ENCODE peak calls at places on chromosomes 13 and 19, in four cellular contexts. W, M, G and K are unnamed samples.

GRCh38 chr13:100365678-100366077 is 222.9 kb downstream of the GGACT start:
- DNase-seq in M (no peak), W (no peak), G (no peak), K (no peak)

GRCh38 chr19:30718728-30719127 is 346.5 kb downstream of the ZNF536 start:
- DNase-seq in W (no peak), G (no peak), M (peak; percentile 78), K (no peak)

GRCh38 chr19:2048104-2048958 is 2.7 kb downstream of the MKNK2 start:
- DNase-seq in W (no peak), M (no peak), G (no peak), K (no peak)

GRCh38 chr13:94163535-94163934 is 315.9 kb downstream of the DCT start:
- DNase-seq in M (no peak), W (no peak), G (no peak), K (no peak)

GRCh38 chr13:25943081-25943480 is 108.7 kb downstream of the SHISA2 start:
- DNase-seq in W (no peak), G (no peak), M (no peak), K (no peak)

GRCh38 chr19:19459707-19460251 is 54.3 kb downstream of the GATAD2A start:
- DNase-seq in W (no peak), G (peak; percentile 51), M (peak; percentile 89), K (no peak)

GRCh38 chr13:105147481-105147880 is 1388.0 kb downstream of the EFNB2 start:
- DNase-seq in M (no peak), W (no peak), G (no peak), K (no peak)

GRCh38 chr13:25085125-25085742 is 10.7 kb upstream of the PABPC3 start:
- DNase-seq in M (no peak), W (no peak), G (no peak), K (no peak)

GRCh38 chr13:64546371-64546770 is 2683.8 kb downstream of the PCDH9 start:
- DNase-seq in M (no peak), W (no peak), G (no peak), K (no peak)

GRCh38 chr13:24985102-24985501 is 110.8 kb upstream of the PABPC3 start:
- DNase-seq in W (no peak), G (no peak), M (no peak), K (no peak)

GRCh38 chr13:75072368-75072767 is 409.6 kb downstream of the TBC1D4 start:
- DNase-seq in G (no peak), M (no peak), W (no peak), K (no peak)

GRCh38 chr19:2239771-2240770 is 3.4 kb downstream of the SF3A2 start:
- DNase-seq in W (no peak), M (no peak), G (no peak), K (no peak)

GRCh38 chr19:33574824-33575223 is 46.9 kb upstream of the CHST8 start:
- DNase-seq in W (no peak), G (no peak), M (no peak), K (no peak)

GRCh38 chr19:29840066-29840950 is 28.5 kb downstream of the CCNE1 start:
- DNase-seq in W (no peak), M (no peak), G (no peak), K (no peak)

GRCh38 chr19:6551607-6552450 is 21.0 kb downstream of the TNFSF9 start:
- DNase-seq in M (no peak), G (peak; percentile 37), W (no peak), K (no peak)

GRCh38 chr13:114145722-114146121 is 13.3 kb upstream of the RASA3 start:
- DNase-seq in W (no peak), M (peak; percentile 72), G (no peak), K (peak; percentile 67)

GRCh38 chr13:33175991-33176390 is 109.6 kb downstream of the STARD13 start:
- DNase-seq in G (no peak), M (no peak), W (no peak), K (no peak)

GRCh38 chr19:3760871-3761361 is 576 bp downstream of the APBA3 start:
- DNase-seq in W (no peak), M (no peak), G (no peak), K (no peak)

GRCh38 chr19:33194527-33194883 is 375 bp downstream of the LRP3 start:
- DNase-seq in M (no peak), G (no peak), W (no peak), K (no peak)

GRCh38 chr19:2081873-2082810 is 14.0 kb downstream of the MOB3A start:
- DNase-seq in G (no peak), M (no peak), W (no peak), K (no peak)

GRCh38 chr13:50635504-50635903 is 208.0 kb downstream of the DLEU7 start:
- DNase-seq in W (peak; percentile 65), M (no peak), G (no peak), K (no peak)

GRCh38 chr19:50513746-50514345 is at the start of gene ASPDH:
- DNase-seq in G (no peak), W (no peak), M (no peak), K (no peak)

GRCh38 chr19:38799104-38799503 is 10.1 kb downstream of the LGALS7B start:
- DNase-seq in M (no peak), G (no peak), W (no peak), K (no peak)

GRCh38 chr13:20441066-20441465 is 84.6 kb downstream of the CRYL1 start:
- DNase-seq in W (peak; percentile 39), G (no peak), M (no peak), K (no peak)

GRCh38 chr19:35013047-35013819 is 13.1 kb downstream of the GRAMD1A start:
- DNase-seq in W (peak; percentile 67), M (peak; percentile 94), G (peak; percentile 74), K (peak; percentile 75)

GRCh38 chr19:51372649-51373504 is at the start of gene NKG7:
- DNase-seq in W (no peak), G (peak; percentile 36), M (no peak), K (no peak)

GRCh38 chr19:16714702-16715294 is 4.8 kb upstream of the NWD1 start:
- DNase-seq in M (no peak), W (no peak), G (peak; percentile 8), K (no peak)

GRCh38 chr13:36341718-36342117 is 4.5 kb downstream of the SPART start:
- DNase-seq in M (no peak), W (no peak), G (no peak), K (no peak)

GRCh38 chr19:42325896-42326771 is 699 bp downstream of the MEGF8 start:
- DNase-seq in G (no peak), W (no peak), M (peak; percentile 88), K (no peak)

GRCh38 chr13:84834201-84834600 is 951.9 kb upstream of the SLITRK1 start:
- DNase-seq in G (no peak), W (no peak), M (no peak), K (no peak)

GRCh38 chr13:36282818-36283432 is 14.7 kb downstream of the CCDC169 start:
- DNase-seq in G (no peak), M (no peak), W (no peak), K (no peak)

GRCh38 chr19:30056580-30056979 is 114.5 kb downstream of the URI1 start:
- DNase-seq in W (no peak), G (no peak), M (no peak), K (no peak)

DNA sequence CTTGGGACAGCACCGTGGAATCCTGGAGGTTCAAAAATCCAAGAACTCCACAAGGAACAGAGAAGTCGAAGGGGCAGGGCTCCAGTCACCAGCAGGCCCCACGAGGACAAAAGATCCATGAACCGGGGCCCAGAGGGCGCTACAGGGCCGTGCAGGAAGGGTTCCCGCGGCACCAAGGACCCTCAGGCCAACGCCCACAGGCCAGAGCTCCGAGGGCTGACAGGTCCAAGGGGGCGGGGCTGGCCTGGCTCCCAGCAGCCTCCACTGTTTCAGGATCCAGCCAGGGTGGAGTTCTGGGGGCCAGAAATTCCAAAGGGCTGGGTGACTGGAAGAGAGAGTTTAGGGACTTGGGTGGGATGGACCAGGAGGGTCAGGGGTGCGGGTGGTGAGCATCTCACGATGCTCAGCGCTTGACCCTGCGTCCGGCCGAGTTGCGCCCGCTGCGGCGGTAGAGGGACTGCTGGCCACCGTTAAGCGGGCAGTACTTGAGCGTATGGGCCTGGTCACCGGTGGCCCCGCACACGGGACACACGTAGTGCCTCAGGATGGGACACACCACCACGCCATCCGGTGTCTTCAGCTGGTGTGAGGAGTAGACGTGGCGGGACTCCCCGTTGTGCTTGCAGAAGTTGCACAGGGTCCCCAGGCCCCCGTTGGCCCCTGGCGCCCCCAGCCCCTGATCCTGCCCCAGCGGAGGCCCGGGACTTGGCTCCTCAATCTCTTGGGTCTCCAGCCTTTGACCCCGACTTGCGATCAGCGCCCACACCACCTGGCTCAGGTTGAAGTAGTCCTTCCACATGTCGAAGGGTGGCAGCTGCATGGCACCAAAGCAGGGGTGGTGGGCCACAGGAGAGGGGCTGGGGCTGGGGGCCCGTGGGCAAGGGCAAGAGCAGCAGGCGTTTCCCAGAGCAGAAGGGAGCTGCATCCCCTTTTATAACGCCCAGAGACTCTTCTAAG is at the start of gene NANOS2:
- DNase-seq in M (no peak), W (no peak), G (no peak), K (no peak)
- TF ChIP-seq CTCF in M (no peak), W (no peak), G (no peak), K (no peak)

DNA sequence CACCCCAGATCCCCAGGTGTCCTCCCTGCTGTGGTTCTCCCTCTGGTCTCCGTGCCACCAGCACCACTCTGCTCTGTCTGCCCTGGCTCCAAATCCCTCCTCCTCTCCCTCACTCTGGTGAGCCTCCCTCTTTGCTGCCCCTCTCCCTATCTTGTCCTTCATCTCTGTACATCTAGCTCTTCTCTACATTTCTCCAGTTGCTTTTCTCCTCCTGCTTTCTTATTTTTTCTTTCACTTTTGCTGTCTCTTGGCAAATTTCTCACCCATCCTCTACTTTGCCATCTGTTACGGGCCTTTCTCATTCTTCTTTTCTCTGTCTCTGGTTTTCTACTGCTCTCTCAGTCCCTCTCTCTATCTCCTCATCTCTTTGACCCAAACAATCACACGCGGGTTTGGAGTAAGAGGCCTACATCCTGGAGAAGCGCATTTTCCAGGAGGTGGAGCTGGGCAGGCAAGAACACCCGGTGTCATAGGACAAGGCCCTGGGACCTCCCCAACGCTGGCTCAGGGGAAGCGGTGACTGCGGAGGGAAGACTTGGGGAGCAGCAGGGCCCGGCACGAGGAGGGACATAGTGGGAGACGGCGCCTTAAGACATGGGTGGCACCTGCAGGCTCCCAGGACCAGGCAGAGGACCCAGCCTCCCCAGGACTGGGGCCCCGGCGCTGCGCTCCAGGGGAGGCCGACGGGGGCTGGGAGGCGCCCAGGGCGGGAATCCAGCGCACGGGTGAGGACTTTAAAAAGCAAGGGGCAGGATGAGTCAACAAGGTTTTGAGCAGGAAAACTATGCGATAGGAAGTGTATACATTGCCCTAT is 9.9 kb downstream of the ZNF611 start:
- DNase-seq in M (peak; percentile 57), G (no peak), W (no peak), K (no peak)
- TF ChIP-seq CTCF in M (no peak), G (no peak), W (no peak), K (no peak)

GRCh38 chr13:102773441-102774209 is at the start of gene TEX30:
- DNase-seq in W (peak; percentile 70), G (peak; percentile 73), M (peak; percentile 95), K (peak; percentile 88)
- TF ChIP-seq CTCF in W (peak; percentile 11), G (no peak), M (no peak), K (no peak)

GRCh38 chr13:109917422-109917821 is 131.0 kb upstream of the IRS2 start:
- DNase-seq in M (no peak), W (no peak), G (no peak), K (no peak)
- TF ChIP-seq CTCF in M (no peak), W (no peak), G (no peak), K (no peak)